ENCODE peak calls at places on chromosome 3, in ten cellular contexts. One of them, this sample, is unnamed. For H3K4me1, the result is how much of the 10 kb centered on the place peaks cover.

GRCh38 chr3:187841552-187841951 is 96.3 kb upstream of the BCL6 start:
- DNase-seq in H9: no peak
- DNase-seq in MM.1S: no peak
- DNase-seq in A549: peak
- DNase-seq in heart left ventricle: no peak
- DNase-seq in pancreas: no peak
- DNase-seq in heart right ventricle: no peak
- DNase-seq in uterus: no peak
- DNase-seq in kidney: no peak
- DNase-seq in ovary: no peak
- DNase-seq in this sample: peak

GRCh38 chr3:99114565-99115291 is 213.2 kb upstream of the DCBLD2 start:
- DNase-seq in H9: peak
- DNase-seq in MM.1S: no peak
- DNase-seq in A549: peak
- DNase-seq in heart left ventricle: no peak
- DNase-seq in pancreas: no peak
- DNase-seq in heart right ventricle: no peak
- DNase-seq in uterus: no peak
- DNase-seq in kidney: no peak
- DNase-seq in ovary: no peak
- DNase-seq in this sample: no peak

GRCh38 chr3:47410801-47411646 is 30.2 kb downstream of the PTPN23 start:
- DNase-seq in H9: no peak
- DNase-seq in MM.1S: no peak
- DNase-seq in A549: no peak
- DNase-seq in heart left ventricle: no peak
- DNase-seq in pancreas: no peak
- DNase-seq in heart right ventricle: no peak
- DNase-seq in uterus: no peak
- DNase-seq in kidney: peak
- DNase-seq in ovary: no peak
- DNase-seq in this sample: no peak

GRCh38 chr3:56879453-56880224 is 77.9 kb upstream of the ARHGEF3 start:
- DNase-seq in H9: no peak
- DNase-seq in MM.1S: no peak
- DNase-seq in A549: no peak
- DNase-seq in heart left ventricle: no peak
- DNase-seq in pancreas: no peak
- DNase-seq in heart right ventricle: no peak
- DNase-seq in uterus: no peak
- DNase-seq in kidney: no peak
- DNase-seq in ovary: no peak
- DNase-seq in this sample: peak

GRCh38 chr3:193974147-193974546 is 161.8 kb upstream of the HES1 start:
- DNase-seq in H9: no peak
- DNase-seq in MM.1S: no peak
- DNase-seq in A549: no peak
- DNase-seq in heart left ventricle: no peak
- DNase-seq in pancreas: no peak
- DNase-seq in heart right ventricle: no peak
- DNase-seq in uterus: no peak
- DNase-seq in kidney: no peak
- DNase-seq in ovary: no peak
- DNase-seq in this sample: no peak

GRCh38 chr3:158160958-158161357 is 51.1 kb downstream of the RSRC1 start:
- DNase-seq in H9: no peak
- DNase-seq in MM.1S: no peak
- DNase-seq in A549: peak
- DNase-seq in heart left ventricle: no peak
- DNase-seq in pancreas: no peak
- DNase-seq in heart right ventricle: no peak
- DNase-seq in uterus: no peak
- DNase-seq in kidney: no peak
- DNase-seq in ovary: no peak
- DNase-seq in this sample: peak

GRCh38 chr3:194200422-194201060 is 64.6 kb downstream of the HES1 start:
- DNase-seq in H9: no peak
- DNase-seq in MM.1S: no peak
- DNase-seq in A549: no peak
- DNase-seq in heart left ventricle: no peak
- DNase-seq in pancreas: no peak
- DNase-seq in heart right ventricle: no peak
- DNase-seq in uterus: no peak
- DNase-seq in kidney: no peak
- DNase-seq in ovary: no peak
- DNase-seq in this sample: no peak

GRCh38 chr3:72152551-72153476 is 367.9 kb upstream of the PROK2 start:
- DNase-seq in H9: no peak
- DNase-seq in MM.1S: no peak
- DNase-seq in A549: peak
- DNase-seq in heart left ventricle: peak
- DNase-seq in pancreas: peak
- DNase-seq in heart right ventricle: peak
- DNase-seq in uterus: peak
- DNase-seq in kidney: peak
- DNase-seq in ovary: peak
- DNase-seq in this sample: peak

GRCh38 chr3:125317761-125318496 is 57.2 kb downstream of the ZNF148 start:
- DNase-seq in H9: no peak
- DNase-seq in MM.1S: no peak
- DNase-seq in A549: no peak
- DNase-seq in heart left ventricle: no peak
- DNase-seq in pancreas: no peak
- DNase-seq in heart right ventricle: no peak
- DNase-seq in uterus: no peak
- DNase-seq in kidney: no peak
- DNase-seq in ovary: no peak
- DNase-seq in this sample: peak

GRCh38 chr3:51994530-51994929 is 1.2 kb downstream of the RPL29 start:
- DNase-seq in H9: no peak
- DNase-seq in MM.1S: no peak
- DNase-seq in A549: no peak
- DNase-seq in heart left ventricle: no peak
- DNase-seq in pancreas: no peak
- DNase-seq in heart right ventricle: no peak
- DNase-seq in uterus: no peak
- DNase-seq in kidney: no peak
- DNase-seq in ovary: no peak
- DNase-seq in this sample: no peak

GRCh38 chr3:51997935-51998596 is 2.4 kb upstream of the RPL29 start:
- DNase-seq in H9: no peak
- DNase-seq in MM.1S: no peak
- DNase-seq in A549: no peak
- DNase-seq in heart left ventricle: no peak
- DNase-seq in pancreas: no peak
- DNase-seq in heart right ventricle: no peak
- DNase-seq in uterus: no peak
- DNase-seq in kidney: no peak
- DNase-seq in ovary: no peak
- DNase-seq in this sample: peak

GRCh38 chr3:51997172-51997571 is 1.5 kb upstream of the RPL29 start:
- DNase-seq in H9: no peak
- DNase-seq in MM.1S: no peak
- DNase-seq in A549: no peak
- DNase-seq in heart left ventricle: no peak
- DNase-seq in pancreas: no peak
- DNase-seq in heart right ventricle: no peak
- DNase-seq in uterus: no peak
- DNase-seq in kidney: no peak
- DNase-seq in ovary: no peak
- DNase-seq in this sample: no peak

GRCh38 chr3:51998774-51999173 is 3.1 kb upstream of the RPL29 start:
- DNase-seq in H9: no peak
- DNase-seq in MM.1S: no peak
- DNase-seq in A549: no peak
- DNase-seq in heart left ventricle: no peak
- DNase-seq in pancreas: no peak
- DNase-seq in heart right ventricle: no peak
- DNase-seq in uterus: no peak
- DNase-seq in kidney: no peak
- DNase-seq in ovary: no peak
- DNase-seq in this sample: no peak

DNA sequence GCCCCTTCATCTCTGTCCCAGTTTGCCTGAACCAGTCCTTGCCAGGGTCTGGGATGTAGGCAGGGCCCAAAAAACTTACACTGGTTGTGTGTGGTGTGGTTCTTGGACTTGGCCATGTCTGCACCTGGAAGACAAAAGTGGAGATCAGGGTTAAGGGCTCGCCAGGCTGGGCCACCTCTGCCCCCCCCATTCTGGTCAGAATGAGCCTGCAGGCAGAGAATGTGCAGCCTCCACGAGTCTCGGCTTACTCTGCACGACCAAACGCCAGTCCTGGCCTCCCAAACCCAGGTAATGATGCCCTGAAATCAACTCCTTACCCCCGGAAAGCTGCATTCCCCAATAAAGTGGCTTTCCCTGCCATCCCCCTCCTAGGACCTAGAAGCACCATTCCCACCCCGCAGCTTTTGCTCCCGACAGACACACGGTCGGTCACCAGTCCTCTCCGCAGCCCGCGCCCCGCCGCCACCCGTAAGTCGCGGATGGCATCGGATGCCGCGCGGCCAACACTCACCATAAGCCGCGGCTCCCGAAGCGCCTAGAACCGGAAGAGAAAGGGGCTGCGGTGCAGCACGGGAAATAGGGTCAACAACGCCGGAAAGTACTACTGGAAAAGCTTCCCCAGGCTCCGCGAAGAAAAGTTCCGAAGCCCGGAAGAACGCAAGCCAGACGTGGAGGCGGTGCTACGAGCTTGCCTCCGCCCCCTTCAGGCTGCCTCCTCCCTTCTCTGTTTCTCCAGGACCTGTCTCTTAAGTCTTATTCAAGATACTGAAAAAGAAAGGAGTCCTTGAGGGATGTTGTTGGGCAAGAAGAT is at the start of gene RPL29:
- DNase-seq in H9: peak
- DNase-seq in MM.1S: peak
- DNase-seq in A549: peak
- DNase-seq in heart left ventricle: peak
- DNase-seq in pancreas: peak
- DNase-seq in heart right ventricle: peak
- DNase-seq in uterus: peak
- DNase-seq in kidney: peak
- DNase-seq in ovary: peak
- DNase-seq in this sample: peak
- TF ChIP-seq CTCF in H9: peak
- TF ChIP-seq CTCF in MM.1S: no peak
- TF ChIP-seq CTCF in A549: no peak
- TF ChIP-seq CTCF in heart left ventricle: peak
- TF ChIP-seq CTCF in pancreas: no peak
- TF ChIP-seq CTCF in heart right ventricle: no peak
- TF ChIP-seq CTCF in uterus: peak
- TF ChIP-seq CTCF in kidney: no peak
- TF ChIP-seq CTCF in ovary: peak
- TF ChIP-seq CTCF in this sample: peak

DNA sequence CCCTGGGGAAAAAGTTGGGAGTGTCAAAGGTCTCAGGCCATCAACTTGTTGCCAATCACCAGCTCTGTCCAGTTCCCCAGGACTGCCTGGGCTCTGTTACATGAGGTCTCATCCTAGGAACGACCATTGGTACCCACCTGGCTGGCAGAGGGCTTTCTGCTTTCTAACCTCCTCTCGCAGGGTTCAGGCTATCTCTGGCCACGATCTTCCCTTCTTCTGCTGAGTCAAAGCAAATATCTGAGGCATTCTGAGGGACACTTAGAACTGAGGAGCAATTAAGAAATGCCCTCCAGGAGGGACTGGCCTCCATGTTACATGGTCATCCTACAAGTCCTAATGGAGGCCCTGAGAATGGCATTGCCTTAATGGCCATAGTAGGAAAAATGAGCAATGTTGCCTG is 77.4 kb downstream of the TGFBR2 start:
- DNase-seq in H9: no peak
- DNase-seq in MM.1S: no peak
- DNase-seq in A549: peak
- DNase-seq in heart left ventricle: no peak
- DNase-seq in pancreas: no peak
- DNase-seq in heart right ventricle: no peak
- DNase-seq in uterus: no peak
- DNase-seq in kidney: no peak
- DNase-seq in ovary: no peak
- DNase-seq in this sample: no peak
- H3K4me1 ChIP-seq in H9: under half
- H3K4me1 ChIP-seq in MM.1S: under half
- H3K4me1 ChIP-seq in A549: half or more
- H3K4me1 ChIP-seq in heart left ventricle: under half
- H3K4me1 ChIP-seq in pancreas: under half
- H3K4me1 ChIP-seq in heart right ventricle: half or more
- H3K4me1 ChIP-seq in uterus: under half
- H3K4me1 ChIP-seq in kidney: under half
- H3K4me1 ChIP-seq in ovary: under half
- H3K4me1 ChIP-seq in this sample: under half

GRCh38 chr3:66256806-66257205 is 36.0 kb downstream of the SLC25A26 start:
- DNase-seq in H9: no peak
- DNase-seq in MM.1S: no peak
- DNase-seq in A549: no peak
- DNase-seq in heart left ventricle: no peak
- DNase-seq in pancreas: no peak
- DNase-seq in heart right ventricle: no peak
- DNase-seq in uterus: no peak
- DNase-seq in kidney: no peak
- DNase-seq in ovary: no peak
- DNase-seq in this sample: no peak

GRCh38 chr3:66259721-66260255 is 39.0 kb downstream of the SLC25A26 start:
- DNase-seq in H9: no peak
- DNase-seq in MM.1S: no peak
- DNase-seq in A549: no peak
- DNase-seq in heart left ventricle: no peak
- DNase-seq in pancreas: no peak
- DNase-seq in heart right ventricle: no peak
- DNase-seq in uterus: no peak
- DNase-seq in kidney: no peak
- DNase-seq in ovary: no peak
- DNase-seq in this sample: no peak

GRCh38 chr3:66255865-66256264 is 35.1 kb downstream of the SLC25A26 start:
- DNase-seq in H9: no peak
- DNase-seq in MM.1S: no peak
- DNase-seq in A549: no peak
- DNase-seq in heart left ventricle: no peak
- DNase-seq in pancreas: no peak
- DNase-seq in heart right ventricle: no peak
- DNase-seq in uterus: no peak
- DNase-seq in kidney: no peak
- DNase-seq in ovary: no peak
- DNase-seq in this sample: no peak

GRCh38 chr3:66253790-66254620 is 33.2 kb downstream of the SLC25A26 start:
- DNase-seq in H9: no peak
- DNase-seq in MM.1S: peak
- DNase-seq in A549: peak
- DNase-seq in heart left ventricle: no peak
- DNase-seq in pancreas: no peak
- DNase-seq in heart right ventricle: no peak
- DNase-seq in uterus: no peak
- DNase-seq in kidney: no peak
- DNase-seq in ovary: no peak
- DNase-seq in this sample: peak
- TF ChIP-seq CTCF in H9: peak
- TF ChIP-seq CTCF in MM.1S: peak
- TF ChIP-seq CTCF in A549: peak
- TF ChIP-seq CTCF in heart left ventricle: peak
- TF ChIP-seq CTCF in pancreas: peak
- TF ChIP-seq CTCF in heart right ventricle: peak
- TF ChIP-seq CTCF in uterus: peak
- TF ChIP-seq CTCF in kidney: peak
- TF ChIP-seq CTCF in ovary: peak
- TF ChIP-seq CTCF in this sample: peak

GRCh38 chr3:171251842-171252241 is 208.4 kb downstream of the TNIK start:
- DNase-seq in H9: no peak
- DNase-seq in MM.1S: no peak
- DNase-seq in A549: no peak
- DNase-seq in heart left ventricle: no peak
- DNase-seq in pancreas: no peak
- DNase-seq in heart right ventricle: no peak
- DNase-seq in uterus: no peak
- DNase-seq in kidney: no peak
- DNase-seq in ovary: no peak
- DNase-seq in this sample: peak
- H3K4me1 ChIP-seq in H9: under half
- H3K4me1 ChIP-seq in MM.1S: under half
- H3K4me1 ChIP-seq in A549: under half
- H3K4me1 ChIP-seq in heart left ventricle: under half
- H3K4me1 ChIP-seq in pancreas: under half
- H3K4me1 ChIP-seq in heart right ventricle: under half
- H3K4me1 ChIP-seq in uterus: under half
- H3K4me1 ChIP-seq in kidney: under half
- H3K4me1 ChIP-seq in ovary: under half
- H3K4me1 ChIP-seq in this sample: under half